ENCODE peak calls at places on chromosome 16, in seven cellular contexts. D, H, C, G, P, X and L are unnamed samples.

GRCh38 chr16:28187595-28188004 is 24.2 kb downstream of the XPO6 start:
- DNase-seq in D (no peak), H (no peak), C (no peak), G (no peak), P (no peak), X (no peak), L (no peak)

GRCh38 chr16:3030128-3030871 is 6.4 kb downstream of the BICDL2 start:
- DNase-seq in D (no peak), H (no peak), C (no peak), G (no peak), P (no peak), X (no peak), L (no peak)

GRCh38 chr16:81767987-81768592 is 11.0 kb upstream of the PLCG2 start:
- DNase-seq in D (peak), H (no peak), C (no peak), G (no peak), P (no peak), X (no peak), L (no peak)

GRCh38 chr16:82630219-82630618 is 3.5 kb downstream of the CDH13 start:
- DNase-seq in D (no peak), H (no peak), C (no peak), G (peak), P (no peak), X (no peak), L (peak)

GRCh38 chr16:53775106-53775820 is 71.3 kb downstream of the FTO start:
- DNase-seq in D (no peak), H (no peak), C (no peak), G (no peak), P (no peak), X (no peak), L (no peak)

GRCh38 chr16:20401066-20401465 is 3.5 kb downstream of the PDILT start:
- DNase-seq in D (no peak), H (no peak), C (no peak), G (no peak), P (no peak), X (no peak), L (no peak)

GRCh38 chr16:17470871-17471744 is at the start of gene XYLT1:
- DNase-seq in D (no peak), H (peak), C (peak), G (peak), P (peak), X (no peak), L (peak)

GRCh38 chr16:2704166-2704982 is 15.7 kb downstream of the PRSS27 start:
- DNase-seq in D (no peak), H (peak), C (no peak), G (no peak), P (no peak), X (no peak), L (no peak)

GRCh38 chr16:53829186-53829747 is 125.3 kb downstream of the FTO start:
- DNase-seq in D (no peak), H (no peak), C (no peak), G (peak), P (no peak), X (no peak), L (peak)

GRCh38 chr16:82567203-82567602 is 59.6 kb upstream of the CDH13 start:
- DNase-seq in D (no peak), H (no peak), C (no peak), G (no peak), P (no peak), X (no peak), L (no peak)

GRCh38 chr16:4443271-4443670 is 17.6 kb downstream of the DNAJA3 start:
- DNase-seq in D (no peak), H (no peak), C (no peak), G (no peak), P (no peak), X (no peak), L (no peak)

GRCh38 chr16:4477966-4478365 is 1.8 kb downstream of the HMOX2 start:
- DNase-seq in D (no peak), H (no peak), C (no peak), G (peak), P (no peak), X (no peak), L (peak)

GRCh38 chr16:87216148-87216823 is 100.9 kb downstream of the C16orf95 start:
- DNase-seq in D (no peak), H (no peak), C (no peak), G (no peak), P (no peak), X (no peak), L (no peak)

GRCh38 chr16:79598341-79599181 is 2.0 kb downstream of the MAF start:
- DNase-seq in D (peak), H (peak), C (no peak), G (peak), P (peak), X (peak), L (peak)

GRCh38 chr16:68420366-68420765 is 27.9 kb downstream of the SMPD3 start:
- DNase-seq in D (no peak), H (no peak), C (no peak), G (no peak), P (no peak), X (no peak), L (no peak)

GRCh38 chr16:55494994-55495421 is 13.9 kb upstream of the LPCAT2 start:
- DNase-seq in D (no peak), H (no peak), C (no peak), G (peak), P (no peak), X (no peak), L (peak)

GRCh38 chr16:86209202-86209601 is 301.1 kb upstream of the FOXF1 start:
- DNase-seq in D (no peak), H (no peak), C (no peak), G (no peak), P (no peak), X (no peak), L (no peak)

GRCh38 chr16:81649561-81649960 is 129.5 kb upstream of the PLCG2 start:
- DNase-seq in D (no peak), H (no peak), C (no peak), G (no peak), P (no peak), X (no peak), L (peak)

GRCh38 chr16:77273815-77274214 is 74.6 kb downstream of the SYCE1L start:
- DNase-seq in D (no peak), H (no peak), C (no peak), G (no peak), P (peak), X (no peak), L (peak)

GRCh38 chr16:57781741-57782606 is 20.3 kb downstream of the KIFC3 start:
- DNase-seq in D (peak), H (no peak), C (no peak), G (peak), P (no peak), X (no peak), L (peak)

GRCh38 chr16:81902025-81902424 is 109.2 kb downstream of the SDR42E1 start:
- DNase-seq in D (no peak), H (no peak), C (no peak), G (no peak), P (no peak), X (no peak), L (no peak)

GRCh38 chr16:11127610-11128195 is 128.3 kb downstream of the SOCS1 start:
- DNase-seq in D (no peak), H (no peak), C (no peak), G (no peak), P (no peak), X (no peak), L (no peak)

GRCh38 chr16:17828012-17828411 is 357.3 kb upstream of the XYLT1 start:
- DNase-seq in D (no peak), H (no peak), C (no peak), G (peak), P (no peak), X (no peak), L (peak)

GRCh38 chr16:73053379-73054130 is 5.6 kb upstream of the ZFHX3 start:
- DNase-seq in D (no peak), H (no peak), C (no peak), G (no peak), P (no peak), X (no peak), L (peak)

GRCh38 chr16:78102122-78102660 is 2.7 kb downstream of the WWOX start:
- DNase-seq in D (no peak), H (no peak), C (no peak), G (no peak), P (no peak), X (no peak), L (no peak)

GRCh38 chr16:1678500-1679098 is 520 bp downstream of the JPT2 start:
- DNase-seq in D (no peak), H (peak), C (peak), G (no peak), P (peak), X (no peak), L (peak)

GRCh38 chr16:2386990-2387389 is 42.3 kb upstream of the CCNF start:
- DNase-seq in D (peak), H (no peak), C (no peak), G (no peak), P (no peak), X (no peak), L (no peak)